ENCODE peak calls at places on chromosomes 7 and 10, in five cellular contexts. T, L, E, F and J are unnamed samples.

GRCh38 chr10:3774814-3775670 is 10.0 kb downstream of the KLF6 start:
- DNase-seq in T (peak), L (no peak), E (peak), F (peak), J (no peak)

GRCh38 chr10:551489-552252 is 137.8 kb downstream of the DIP2C start:
- DNase-seq in T (no peak), L (peak), E (no peak), F (no peak), J (no peak)

GRCh38 chr10:51699145-51699474 is 285 bp downstream of the CSTF2T start:
- DNase-seq in T (no peak), L (no peak), E (no peak), F (no peak), J (no peak)

GRCh38 chr10:42475168-42476098 is 162.9 kb downstream of the ZNF33B start:
- DNase-seq in T (no peak), L (no peak), E (peak), F (peak), J (peak)

GRCh38 chr10:97684866-97685394 is 2.1 kb downstream of the AVPI1 start:
- DNase-seq in T (no peak), L (no peak), E (no peak), F (no peak), J (no peak)

GRCh38 chr10:99854860-99855259 is 72.4 kb downstream of the ABCC2 start:
- DNase-seq in T (peak), L (no peak), E (no peak), F (peak), J (peak)

GRCh38 chr10:75260990-75261389 is 25.2 kb upstream of the COMTD1 start:
- DNase-seq in T (no peak), L (no peak), E (no peak), F (no peak), J (no peak)

GRCh38 chr7:82012453-82012852 is 242.6 kb upstream of the HGF start:
- DNase-seq in T (no peak), L (no peak), E (no peak), F (no peak), J (no peak)

GRCh38 chr7:20329389-20330175 is 1.1 kb upstream of the ITGB8 start:
- DNase-seq in T (peak), L (peak), E (peak), F (peak), J (peak)

GRCh38 chr10:132322621-132323048 is 9.4 kb upstream of the LRRC27 start:
- DNase-seq in T (peak), L (no peak), E (no peak), F (no peak), J (no peak)

GRCh38 chr7:54833021-54833467 is 74.0 kb upstream of the SEC61G start:
- DNase-seq in T (no peak), L (no peak), E (no peak), F (no peak), J (no peak)

GRCh38 chr10:6405713-6406112 is 174.4 kb downstream of the PRKCQ start:
- DNase-seq in T (no peak), L (no peak), E (no peak), F (no peak), J (no peak)

GRCh38 chr7:156656598-156656997 is 16.0 kb downstream of the RNF32 start:
- DNase-seq in T (no peak), L (no peak), E (no peak), F (no peak), J (no peak)

GRCh38 chr10:127935115-127935561 is 28.2 kb downstream of the PTPRE start:
- DNase-seq in T (peak), L (peak), E (no peak), F (no peak), J (no peak)

GRCh38 chr7:140260767-140261486 is 84.1 kb upstream of the KDM7A start:
- DNase-seq in T (no peak), L (no peak), E (no peak), F (no peak), J (no peak)

GRCh38 chr7:24665564-24666294 is 91.5 kb downstream of the GSDME start:
- DNase-seq in T (peak), L (no peak), E (no peak), F (peak), J (peak)

GRCh38 chr7:73556208-73557107 is 1.0 kb downstream of the BCL7B start:
- DNase-seq in T (no peak), L (no peak), E (no peak), F (no peak), J (no peak)

GRCh38 chr7:70334883-70335282 is 736.6 kb downstream of the AUTS2 start:
- DNase-seq in T (no peak), L (no peak), E (no peak), F (no peak), J (no peak)

GRCh38 chr7:99407849-99408346 is 499 bp downstream of the PDAP1 start:
- DNase-seq in T (peak), L (peak), E (peak), F (peak), J (peak)

GRCh38 chr10:114879093-114879492 is 57.5 kb downstream of the FHIP2A start:
- DNase-seq in T (no peak), L (no peak), E (no peak), F (no peak), J (no peak)

GRCh38 chr7:106766551-106766950 is 98.5 kb upstream of the PIK3CG start:
- DNase-seq in T (no peak), L (no peak), E (no peak), F (no peak), J (no peak)

GRCh38 chr10:89431977-89432376 is 17.6 kb downstream of the IFIT5 start:
- DNase-seq in T (no peak), L (no peak), E (no peak), F (no peak), J (no peak)

GRCh38 chr7:74294191-74294998 is 5.2 kb downstream of the CLIP2 start:
- DNase-seq in T (no peak), L (no peak), E (peak), F (no peak), J (no peak)

GRCh38 chr7:64876792-64877713 is 26.0 kb upstream of the ZNF273 start:
- DNase-seq in T (peak), L (peak), E (peak), F (no peak), J (peak)

GRCh38 chr7:64889686-64890162 is 13.3 kb upstream of the ZNF273 start:
- DNase-seq in T (no peak), L (peak), E (no peak), F (no peak), J (no peak)

GRCh38 chr7:123096976-123097375 is 101.5 kb upstream of the TAS2R16 start:
- DNase-seq in T (no peak), L (no peak), E (no peak), F (no peak), J (no peak)

GRCh38 chr7:36961097-36961496 is 236.8 kb upstream of the AOAH start:
- DNase-seq in T (no peak), L (no peak), E (no peak), F (no peak), J (peak)

GRCh38 chr10:33160151-33160550 is 174.3 kb downstream of the NRP1 start:
- DNase-seq in T (no peak), L (no peak), E (no peak), F (no peak), J (no peak)

GRCh38 chr10:7507887-7508726 is 97.3 kb upstream of the SFMBT2 start:
- DNase-seq in T (peak), L (no peak), E (no peak), F (no peak), J (no peak)

GRCh38 chr7:105985821-105986220 is 22.8 kb downstream of the CDHR3 start:
- DNase-seq in T (no peak), L (peak), E (no peak), F (no peak), J (no peak)

GRCh38 chr7:73978681-73979563 is 49.1 kb upstream of the ELN start:
- DNase-seq in T (peak), L (peak), E (peak), F (peak), J (no peak)

GRCh38 chr10:126247454-126247975 is 140.8 kb downstream of the ADAM12 start:
- DNase-seq in T (no peak), L (peak), E (peak), F (no peak), J (no peak)

DNA sequence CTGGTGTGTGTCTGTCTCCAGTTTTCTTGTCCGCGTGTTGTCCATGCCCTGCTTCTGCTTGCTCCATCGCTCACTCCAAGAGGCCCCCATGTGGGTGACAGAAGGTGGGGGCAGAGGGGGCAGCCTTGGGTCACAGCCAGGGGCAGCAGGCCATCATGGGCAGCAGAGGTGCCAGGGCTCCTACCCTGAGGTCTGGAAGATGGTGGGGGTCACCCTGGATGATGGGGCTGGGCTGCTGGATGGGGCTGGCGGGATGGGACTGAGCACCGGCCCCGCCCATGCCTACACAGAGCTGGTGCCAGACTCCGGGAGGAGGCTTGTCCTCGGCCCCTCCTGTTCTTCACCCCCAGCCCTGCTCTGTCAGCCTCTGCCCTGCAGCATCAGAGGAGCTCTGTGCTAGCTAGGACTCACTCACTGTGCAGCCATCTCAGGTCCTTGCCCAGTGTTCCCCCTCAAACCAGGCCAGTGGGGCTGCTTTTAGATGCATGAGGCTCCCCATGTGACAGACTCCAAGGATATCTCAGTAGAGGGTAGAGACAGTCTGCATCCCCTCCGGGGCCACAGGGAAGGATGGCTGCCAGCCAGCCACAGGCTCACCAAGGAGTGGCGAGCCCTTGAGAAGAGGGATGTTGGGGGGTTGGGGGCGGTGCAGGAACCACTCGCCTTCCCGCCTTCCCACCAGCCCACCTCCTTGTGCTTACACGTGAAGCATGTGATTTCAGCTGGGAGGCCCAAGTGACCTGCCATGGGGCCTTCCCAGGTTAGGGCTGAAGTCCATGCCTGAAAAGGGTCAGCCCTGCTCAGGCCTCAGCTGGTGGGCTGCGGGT is 35.5 kb upstream of the PPIF start:
- DNase-seq in T (no peak), L (no peak), E (peak), F (no peak), J (no peak)
- TF ChIP-seq POLR2A in T (no peak), L (no peak), E (no peak), F (no peak), J (no peak)

GRCh38 chr10:110512461-110513187 is 14.9 kb downstream of the DUSP5 start:
- DNase-seq in T (peak), L (no peak), E (no peak), F (peak), J (no peak)

GRCh38 chr10:110510086-110510485 is 12.4 kb downstream of the DUSP5 start:
- DNase-seq in T (no peak), L (no peak), E (no peak), F (no peak), J (no peak)

GRCh38 chr10:110510730-110511129 is 13.0 kb downstream of the DUSP5 start:
- DNase-seq in T (no peak), L (no peak), E (no peak), F (no peak), J (no peak)

GRCh38 chr10:110513949-110514348 is 16.2 kb downstream of the DUSP5 start:
- DNase-seq in T (no peak), L (no peak), E (no peak), F (no peak), J (no peak)

GRCh38 chr10:110511734-110512449 is 14.2 kb downstream of the DUSP5 start:
- DNase-seq in T (no peak), L (no peak), E (no peak), F (no peak), J (no peak)
- TF ChIP-seq POLR2A in T (no peak), L (no peak), E (no peak), F (no peak), J (no peak)

GRCh38 chr7:44978511-44979366 is at the start of gene MYO1G:
- DNase-seq in T (peak), L (no peak), E (peak), F (no peak), J (no peak)
- TF ChIP-seq POLR2A in T (peak), L (no peak), E (no peak), F (no peak), J (no peak)

GRCh38 chr10:102133373-102134195 is 744 bp downstream of the PPRC1 start:
- DNase-seq in T (peak), L (peak), E (peak), F (peak), J (peak)
- TF ChIP-seq POLR2A in T (peak), L (no peak), E (no peak), F (no peak), J (no peak)

GRCh38 chr10:86399514-86399878 is 32.9 kb upstream of the GRID1 start:
- DNase-seq in T (no peak), L (no peak), E (no peak), F (no peak), J (no peak)

GRCh38 chr10:86400705-86401587 is 34.4 kb upstream of the GRID1 start:
- DNase-seq in T (peak), L (peak), E (peak), F (no peak), J (peak)

GRCh38 chr10:86401588-86402282 is 35.1 kb upstream of the GRID1 start:
- DNase-seq in T (peak), L (peak), E (no peak), F (no peak), J (peak)

GRCh38 chr10:86402283-86402931 is 35.8 kb upstream of the GRID1 start:
- DNase-seq in T (no peak), L (peak), E (no peak), F (no peak), J (peak)

DNA sequence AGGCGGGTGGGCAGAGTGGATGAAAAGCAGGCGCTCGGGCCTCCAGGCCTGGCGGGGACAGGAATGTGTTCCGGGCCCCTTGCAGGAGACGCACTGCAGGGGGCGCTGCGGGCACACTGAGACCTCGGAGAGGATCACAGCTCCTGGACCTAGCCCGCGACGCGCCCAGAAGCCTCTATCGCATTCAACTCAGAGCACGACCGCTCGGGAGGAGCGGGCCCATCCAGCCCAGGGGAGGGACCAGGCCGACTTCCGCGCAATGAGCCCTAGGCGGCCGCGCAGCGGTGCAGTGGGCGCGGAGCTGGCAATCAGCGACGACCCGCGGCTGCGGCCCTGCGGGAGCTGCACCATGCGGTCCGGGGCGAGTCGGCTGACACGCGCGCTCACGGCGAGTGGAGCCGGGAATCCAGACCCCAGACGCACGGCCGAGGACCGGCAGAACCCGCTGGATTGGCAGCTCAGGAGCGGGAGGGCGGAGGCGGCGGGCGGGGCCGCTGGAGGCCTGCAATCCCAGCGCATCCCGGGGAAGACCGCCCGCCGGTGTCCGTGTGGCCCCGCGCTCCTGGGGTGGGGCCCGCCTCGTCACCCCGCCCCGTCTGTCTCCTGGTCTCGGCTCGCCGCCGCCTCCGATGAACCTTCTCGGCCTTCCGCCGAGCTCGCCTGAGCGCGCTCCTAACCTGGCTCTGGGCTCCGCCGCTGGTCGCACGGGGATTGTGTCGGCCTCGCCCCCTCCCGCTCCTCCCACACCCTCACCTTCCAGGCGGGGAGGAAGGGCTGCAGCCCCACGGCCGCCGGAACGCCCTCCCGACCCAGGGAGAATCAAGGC is 33.5 kb upstream of the GRID1 start:
- DNase-seq in T (peak), L (peak), E (peak), F (peak), J (peak)
- TF ChIP-seq POLR2A in T (peak), L (no peak), E (no peak), F (no peak), J (no peak)

GRCh38 chr7:93883078-93883916 is 7.3 kb downstream of the TFPI2 start:
- DNase-seq in T (no peak), L (no peak), E (no peak), F (no peak), J (no peak)
- TF ChIP-seq POLR2A in T (no peak), L (no peak), E (no peak), F (no peak), J (no peak)

DNA sequence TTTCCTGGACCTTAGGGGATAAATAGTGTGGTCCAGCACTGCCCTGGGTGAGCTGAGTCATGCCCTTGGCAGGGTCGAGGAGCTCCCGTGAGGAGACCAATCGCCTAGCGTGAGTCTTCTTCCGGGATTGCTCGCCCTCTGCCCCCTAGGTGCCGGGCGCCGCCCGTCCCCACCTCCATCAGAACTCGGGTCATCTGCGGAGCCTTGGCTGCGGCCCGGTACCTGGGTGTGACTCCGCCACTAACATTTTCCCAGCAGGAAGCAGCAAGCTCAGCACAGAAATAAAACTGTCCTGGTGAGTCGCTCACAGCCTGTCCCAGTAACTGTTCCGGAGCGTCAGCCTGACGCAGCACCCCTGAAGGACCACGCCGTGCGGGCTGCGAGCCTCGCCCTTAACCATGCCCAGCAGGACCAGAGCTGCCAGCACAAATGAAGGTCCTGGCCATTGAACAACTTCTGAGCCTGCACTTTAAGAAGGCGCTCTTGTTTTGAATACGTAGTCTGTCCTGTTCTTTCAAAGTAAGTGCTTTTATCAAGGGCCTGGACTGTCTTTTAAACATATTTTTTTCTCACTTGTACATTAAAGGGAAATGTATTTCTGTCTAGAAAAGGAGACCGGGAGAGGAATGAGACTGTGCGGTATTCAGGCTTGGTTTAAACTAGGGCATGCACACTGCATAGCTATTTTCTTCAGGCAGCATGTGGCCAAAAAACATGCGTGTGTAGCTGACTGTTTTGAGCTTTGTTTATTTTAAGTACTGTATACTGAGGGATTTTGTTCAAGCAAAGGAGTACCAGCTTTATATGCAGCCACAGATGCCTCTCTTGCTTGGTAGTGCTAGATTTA is 136.7 kb downstream of the HECW1 start:
- DNase-seq in T (no peak), L (peak), E (no peak), F (peak), J (peak)
- TF ChIP-seq POLR2A in T (no peak), L (no peak), E (no peak), F (no peak), J (no peak)